ENCODE peak calls at places on chromosomes 13 and 19, in ten cellular contexts. E is hypothalamus; G is stimulated activated CD4-positive, alpha-beta T cell treated with anti-CD3 and anti-CD28 coated beads, Interleukin-1b, Interleukin-23, amount 100 ng/mL, for 48 hours; Q is neural crest cell; P is T-cell; I is HFF-Myc; S is glomerular endothelial cell; N is stimulated activated naive B cell treated with anti-CD40 and anti-IgM and Interleukin-4, amounts not matched to agents 10 μg/mL and 1 μg/mL and 100 μg/mL, for 72 hours; A is HEK293T; B is EL. Z is an unnamed sample.

GRCh38 chr13:100197591-100198365 is 108.9 kb downstream of the PCCA start:
- DNase-seq in E (no peak), B (no peak), Q (no peak), I (no peak), A (no peak), N (no peak), P (no peak), S (no peak), G (no peak), Z (no peak)

GRCh38 chr13:33206425-33206824 is 79.1 kb downstream of the STARD13 start:
- DNase-seq in N (no peak), G (no peak), Q (no peak), S (no peak), A (no peak), E (no peak), I (no peak), B (no peak), P (no peak), Z (no peak)

GRCh38 chr19:19232231-19232630 is 20.5 kb downstream of the NCAN start:
- DNase-seq in B (no peak), N (no peak), P (no peak), Q (no peak), E (no peak), S (no peak), A (no peak), I (no peak), G (no peak), Z (no peak)

GRCh38 chr13:22049384-22049783 is 378.5 kb downstream of the FGF9 start:
- DNase-seq in A (no peak), P (no peak), G (no peak), I (no peak), E (no peak), N (no peak), Q (no peak), S (no peak), B (no peak), Z (no peak)

GRCh38 chr13:113596321-113597200 is 12.0 kb downstream of the TFDP1 start:
- DNase-seq in S (no peak), P (no peak), G (no peak), B (no peak), E (no peak), A (no peak), N (no peak), I (no peak), Q (no peak), Z (no peak)

GRCh38 chr19:10344780-10345179 is 5.4 kb upstream of the ICAM3 start:
- DNase-seq in S (no peak), G (no peak), E (no peak), N (no peak), A (no peak), Q (no peak), B (peak), P (no peak), I (no peak), Z (no peak)

GRCh38 chr19:36009220-36009619 is 607 bp upstream of the SYNE4 start:
- DNase-seq in S (no peak), I (no peak), P (no peak), G (peak), N (peak), A (no peak), E (no peak), Q (peak), B (peak), Z (no peak)

GRCh38 chr19:29871143-29871542 is 59.4 kb downstream of the CCNE1 start:
- DNase-seq in P (no peak), I (no peak), Q (no peak), E (no peak), B (no peak), N (no peak), A (no peak), G (no peak), S (no peak), Z (no peak)

GRCh38 chr19:52991484-52991883 is 22.2 kb upstream of the ERVV-1 start:
- DNase-seq in E (no peak), A (no peak), N (no peak), S (peak), G (no peak), P (no peak), B (peak), I (no peak), Q (no peak), Z (no peak)

GRCh38 chr19:12623361-12624031 is 12.8 kb downstream of the ZNF791 start:
- DNase-seq in A (no peak), S (no peak), E (no peak), Q (no peak), N (no peak), I (no peak), B (peak), G (no peak), P (no peak), Z (no peak)

GRCh38 chr19:51548213-51548651 is 16.8 kb upstream of the SIGLEC6 start:
- DNase-seq in G (no peak), B (no peak), P (no peak), S (no peak), Q (no peak), A (no peak), E (no peak), N (no peak), I (no peak), Z (no peak)

GRCh38 chr19:12580180-12580694 is 29.0 kb upstream of the ZNF564 start:
- DNase-seq in B (peak), Q (no peak), E (no peak), P (no peak), G (no peak), A (no peak), S (no peak), I (peak), N (no peak), Z (no peak)

GRCh38 chr13:87889241-87889640 is 218.1 kb downstream of the SLITRK5 start:
- DNase-seq in Q (no peak), A (no peak), G (no peak), P (no peak), S (no peak), I (no peak), E (no peak), N (no peak), B (no peak), Z (no peak)

GRCh38 chr19:2282062-2282861 is at the start of gene PEAK3:
- DNase-seq in P (no peak), Q (peak), S (no peak), B (peak), N (no peak), I (no peak), E (no peak), G (no peak), A (no peak), Z (no peak)

Z was measured in brain pericyte.